ENCODE peak calls at places on chromosomes 7 and 10, in eight cellular contexts. P, I, J, V, A, X, L and R are unnamed samples.

GRCh38 chr10:23293145-23293724 is 51.4 kb downstream of the C10orf67 start:
- DNase-seq in P (peak), I (peak), J (no peak), V (peak), A (peak), X (peak), L (peak), R (no peak)

GRCh38 chr10:93173867-93174845 is 100.5 kb downstream of the CYP26A1 start:
- DNase-seq in P (no peak), I (no peak), J (no peak), V (peak), A (no peak), X (no peak), L (no peak), R (no peak)

GRCh38 chr7:93902777-93903423 is 3.5 kb upstream of the GNGT1 start:
- DNase-seq in P (no peak), I (no peak), J (no peak), V (peak), A (peak), X (no peak), L (peak), R (no peak)

GRCh38 chr7:72441791-72442190 is 29.7 kb upstream of the CALN1 start:
- DNase-seq in P (no peak), I (no peak), J (no peak), V (no peak), A (no peak), X (no peak), L (peak), R (no peak)

GRCh38 chr7:95157381-95157780 is 167.0 kb downstream of the PON1 start:
- DNase-seq in P (no peak), I (no peak), J (no peak), V (no peak), A (no peak), X (no peak), L (no peak), R (no peak)

GRCh38 chr10:48523212-48523819 is 81.6 kb downstream of the ARHGAP22 start:
- DNase-seq in P (peak), I (peak), J (no peak), V (peak), A (peak), X (no peak), L (peak), R (peak)

GRCh38 chr10:4825868-4826787 is at the start of gene AKR1E2:
- DNase-seq in P (no peak), I (peak), J (peak), V (peak), A (peak), X (peak), L (peak), R (peak)

GRCh38 chr7:33733865-33734650 is 171.3 kb upstream of the BMPER start:
- DNase-seq in P (no peak), I (no peak), J (no peak), V (peak), A (no peak), X (no peak), L (no peak), R (no peak)

GRCh38 chr10:130935897-130936550 is 375.5 kb downstream of the TCERG1L start:
- DNase-seq in P (no peak), I (no peak), J (no peak), V (no peak), A (no peak), X (no peak), L (no peak), R (no peak)

GRCh38 chr10:118543714-118544400 is 51.6 kb downstream of the PRLHR start:
- DNase-seq in P (no peak), I (peak), J (no peak), V (peak), A (peak), X (peak), L (peak), R (no peak)

GRCh38 chr7:26658698-26659084 is 205.7 kb downstream of the SKAP2 start:
- DNase-seq in P (no peak), I (no peak), J (no peak), V (no peak), A (no peak), X (no peak), L (no peak), R (no peak)

GRCh38 chr10:71396084-71396713 is 521 bp upstream of the CDH23 start:
- DNase-seq in P (no peak), I (no peak), J (no peak), V (peak), A (peak), X (no peak), L (peak), R (no peak)

GRCh38 chr10:75269605-75270004 is 33.8 kb upstream of the COMTD1 start:
- DNase-seq in P (no peak), I (no peak), J (no peak), V (no peak), A (no peak), X (no peak), L (no peak), R (no peak)

GRCh38 chr7:151590801-151591771 is 71.4 kb upstream of the RHEB start:
- DNase-seq in P (no peak), I (no peak), J (no peak), V (no peak), A (no peak), X (no peak), L (no peak), R (no peak)

GRCh38 chr10:1548146-1548545 is 189.2 kb downstream of the ADARB2 start:
- DNase-seq in P (no peak), I (no peak), J (no peak), V (no peak), A (no peak), X (no peak), L (no peak), R (no peak)

GRCh38 chr10:30228638-30229037 is 120.4 kb downstream of the MTPAP start:
- DNase-seq in P (no peak), I (no peak), J (no peak), V (no peak), A (no peak), X (no peak), L (peak), R (no peak)

GRCh38 chr10:28722065-28722803 is 44.9 kb downstream of the BAMBI start:
- DNase-seq in P (no peak), I (no peak), J (no peak), V (peak), A (peak), X (no peak), L (peak), R (no peak)